ENCODE peak calls at places on chromosomes 7 and 10, in four cellular contexts. W, X, Q and F are unnamed samples.

GRCh38 chr10:614341-614664 is 75.2 kb downstream of the DIP2C start:
- DNase-seq in W (no peak), X (no peak), Q (no peak), F (peak)

GRCh38 chr7:117045927-117046710 is 92.8 kb downstream of the ST7 start:
- DNase-seq in W (no peak), X (no peak), Q (no peak), F (no peak)

GRCh38 chr10:1162481-1163203 is 106.5 kb downstream of the WDR37 start:
- DNase-seq in W (no peak), Q (peak), X (peak), F (no peak)

GRCh38 chr7:33039905-33040292 is 22.7 kb downstream of the NT5C3A start:
- DNase-seq in W (no peak), X (no peak), Q (no peak), F (no peak)

GRCh38 chr10:22823109-22823508 is 104.7 kb upstream of the ARMC3 start:
- DNase-seq in X (no peak), W (no peak), Q (no peak), F (no peak)

GRCh38 chr7:74272305-74273038 is 16.7 kb upstream of the CLIP2 start:
- DNase-seq in Q (peak), X (peak), W (peak), F (peak)

GRCh38 chr7:90661290-90662151 is 65.4 kb downstream of the CDK14 start:
- DNase-seq in X (no peak), Q (no peak), W (no peak), F (no peak)

GRCh38 chr7:41503438-41503837 is 199.5 kb downstream of the INHBA start:
- DNase-seq in X (no peak), W (no peak), Q (no peak), F (no peak)

GRCh38 chr7:151361193-151361959 is 19.8 kb downstream of the NUB1 start:
- DNase-seq in W (no peak), Q (no peak), X (peak), F (peak)

GRCh38 chr7:135160098-135160857 is 10.2 kb downstream of the CYREN start:
- DNase-seq in W (no peak), X (no peak), Q (no peak), F (no peak)

GRCh38 chr7:128891942-128892269 is 18.6 kb downstream of the KCP start:
- DNase-seq in W (no peak), X (peak), Q (no peak), F (no peak)

GRCh38 chr7:139099181-139099947 is 10.2 kb downstream of the ZC3HAV1 start:
- DNase-seq in W (no peak), X (no peak), Q (no peak), F (no peak)

GRCh38 chr7:139105037-139105382 is 4.5 kb downstream of the ZC3HAV1 start:
- DNase-seq in X (no peak), W (no peak), Q (no peak), F (no peak)

GRCh38 chr7:139106959-139107358 is 2.6 kb downstream of the ZC3HAV1 start:
- DNase-seq in X (no peak), Q (no peak), W (no peak), F (no peak)

GRCh38 chr7:139108256-139109187 is 998 bp downstream of the ZC3HAV1 start:
- DNase-seq in Q (peak), X (peak), W (peak), F (peak)

DNA sequence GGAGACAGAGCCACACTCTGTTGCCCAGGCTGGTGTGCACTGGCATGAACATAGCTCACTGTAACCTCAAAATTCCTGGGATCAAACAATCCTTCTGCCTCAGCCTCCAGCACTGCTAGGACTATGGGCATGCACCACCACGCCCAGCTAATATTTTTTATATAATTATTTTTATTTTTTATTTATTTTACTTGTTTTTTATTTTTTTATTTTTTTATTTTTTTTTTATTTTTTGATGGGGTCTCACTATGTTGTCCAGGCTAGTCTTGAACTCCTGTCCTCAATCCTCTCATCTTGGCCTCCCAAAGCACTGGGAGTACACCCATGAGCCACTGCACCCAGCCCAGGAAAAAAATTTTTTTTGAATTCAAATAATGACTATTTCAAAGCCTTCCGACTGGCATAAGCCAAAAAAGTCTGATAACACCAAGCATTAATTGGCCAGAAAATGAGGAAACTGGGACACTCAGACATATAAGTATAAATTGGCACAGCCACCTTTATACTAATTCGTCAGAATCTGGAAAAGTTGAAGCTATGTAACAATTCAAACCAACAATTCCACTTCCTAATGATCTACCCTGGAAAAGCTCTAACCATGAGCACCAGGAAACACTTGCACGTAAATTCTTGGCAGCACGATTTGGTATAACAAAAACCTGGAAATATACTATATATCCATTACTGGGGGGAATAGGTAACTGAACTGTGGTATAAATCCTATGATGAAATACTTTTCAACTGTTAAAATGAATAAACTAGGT is 6.3 kb downstream of the ZC3HAV1 start:
- DNase-seq in X (no peak), Q (no peak), W (no peak), F (no peak)
- H3K27ac ChIP-seq in X (no peak), Q (no peak), W (peak), F (no peak)

DNA sequence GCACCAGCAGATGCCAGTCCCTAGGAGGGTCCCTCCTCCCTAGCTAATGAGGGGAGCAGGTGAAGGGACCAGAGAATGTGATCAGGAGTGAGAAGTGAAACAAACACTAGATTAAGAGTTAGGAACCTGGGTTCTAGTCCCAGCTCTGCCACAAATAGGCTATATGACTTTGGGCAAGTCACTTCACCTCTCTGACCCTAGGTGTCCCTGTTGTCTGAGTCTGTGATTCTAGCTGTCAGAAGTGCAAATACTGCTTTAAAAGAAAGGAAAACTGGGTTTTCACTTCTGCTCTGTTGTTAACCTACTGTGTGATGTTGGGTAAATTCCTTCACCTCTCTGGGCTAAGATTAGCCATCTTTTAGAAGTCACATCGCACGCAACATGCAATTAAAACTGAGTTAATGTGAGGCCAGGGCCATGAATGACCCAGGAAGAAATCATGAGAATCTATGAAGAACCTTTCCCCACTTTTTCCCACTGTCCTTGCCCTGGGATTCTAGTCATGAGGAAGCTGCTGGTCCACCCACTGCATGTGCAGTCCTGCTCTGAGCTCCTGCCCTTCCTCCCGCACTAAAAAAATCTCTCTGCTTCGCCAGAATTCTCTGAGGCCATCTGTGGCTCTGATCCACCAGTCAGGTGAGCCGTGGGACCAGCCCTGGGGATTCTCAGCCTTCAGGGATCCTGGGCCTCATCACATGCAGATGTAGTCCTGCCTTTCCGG is 181.8 kb downstream of the PLXNA4 start:
- DNase-seq in Q (no peak), X (no peak), W (no peak), F (no peak)
- TF ChIP-seq CTCF in Q (no peak), X (no peak), W (no peak), F (no peak)

DNA sequence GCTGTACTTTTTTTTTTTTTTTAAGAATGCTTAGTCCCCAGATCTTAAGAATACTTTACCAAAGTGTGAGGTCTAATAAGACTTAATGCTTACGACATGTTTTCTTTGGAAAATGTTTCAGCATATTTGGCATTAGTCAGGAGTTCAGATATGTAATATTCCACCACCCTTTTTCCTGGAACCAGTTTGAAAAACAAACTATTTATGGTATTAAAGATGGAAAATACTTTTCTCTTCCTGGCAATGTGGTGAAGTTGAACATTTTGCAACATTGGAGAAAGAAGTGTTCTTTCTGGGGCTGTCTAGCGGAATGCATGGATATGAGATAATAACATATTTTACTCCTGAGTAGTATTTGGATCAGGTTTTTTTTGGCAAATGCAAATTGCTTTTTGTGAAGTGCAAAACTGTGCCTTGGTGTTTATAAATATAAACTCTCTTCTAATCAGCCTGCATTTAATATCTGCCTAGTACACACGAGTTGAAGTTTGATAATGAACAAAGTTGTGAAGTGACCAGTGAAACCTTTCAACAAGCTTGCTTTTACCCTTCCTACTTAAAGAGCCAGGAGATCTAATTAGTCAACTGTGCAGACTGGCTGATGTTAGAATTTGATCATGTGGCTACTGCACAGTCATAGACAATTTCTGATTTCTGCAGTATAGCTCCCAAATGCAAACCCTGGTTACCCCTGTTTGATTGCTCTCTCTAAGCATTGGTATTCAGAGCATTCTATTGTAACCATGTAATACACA is 20.9 kb downstream of the MAP3K8 start:
- DNase-seq in W (no peak), Q (no peak), X (no peak), F (no peak)
- TF ChIP-seq EP300 in W (peak), Q (no peak), X (peak), F (peak)

DNA sequence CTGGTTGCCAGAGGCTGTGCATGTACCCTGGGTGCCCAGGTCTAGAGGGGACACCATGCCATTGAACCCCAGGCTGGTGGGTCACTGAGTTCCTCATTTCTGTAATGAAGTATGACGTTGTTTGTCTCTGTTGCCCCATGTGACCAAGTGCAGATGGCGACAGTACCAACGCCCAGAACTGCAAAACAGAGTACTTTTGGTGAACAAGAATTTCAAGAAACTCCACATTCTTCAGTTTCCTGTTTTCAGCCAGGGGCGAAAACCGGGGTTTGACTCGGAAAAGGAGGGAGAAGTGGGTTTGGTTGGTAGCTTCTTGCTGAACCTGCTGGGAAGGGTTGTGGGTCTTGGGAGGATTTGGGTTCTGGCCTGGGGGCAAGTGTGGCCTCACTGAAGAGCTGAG is 18.2 kb downstream of the CYP17A1 start:
- DNase-seq in Q (no peak), W (peak), X (peak), F (no peak)
- H3K27ac ChIP-seq in Q (peak), W (peak), X (peak), F (no peak)

GRCh38 chr10:115829501-115830215 is 443.3 kb downstream of the GFRA1 start:
- DNase-seq in Q (no peak), X (no peak), W (no peak), F (no peak)
- TF ChIP-seq CTCF in Q (no peak), X (no peak), W (no peak), F (no peak)

GRCh38 chr7:140541513-140542192 is 62.3 kb upstream of the MKRN1 start:
- DNase-seq in W (peak), X (peak), Q (peak), F (peak)
- TF ChIP-seq EP300 in W (no peak), X (peak), Q (no peak), F (no peak)